ENCODE peak calls at places on chromosomes 4 and X, in five cellular contexts. M is sigmoid colon, T is mammary epithelial cell, Y is left ventricle myocardium inferior, H is uterus. D is an unnamed sample. For H3K36me3, the result is how much of the 10 kb centered on the place peaks cover.

GRCh38 chr4:95563638-95564337 is 15.0 kb upstream of the UNC5C start:
- DNase-seq in H (no peak), M (no peak), Y (no peak), T (no peak), D (no peak)

GRCh38 chr4:157013656-157014055 is 42.1 kb upstream of the PDGFC start:
- DNase-seq in T (no peak), H (no peak), Y (no peak), M (no peak), D (no peak)

GRCh38 chrX:17009856-17010650 is 63.6 kb downstream of the REPS2 start:
- DNase-seq in H (no peak), Y (no peak), M (no peak), T (no peak), D (no peak)

GRCh38 chr4:163245044-163245443 is 78.4 kb upstream of the NAF1 start:
- DNase-seq in H (no peak), T (no peak), M (no peak), Y (no peak), D (no peak)

GRCh38 chr4:24753519-24753918 is 41.9 kb upstream of the SOD3 start:
- DNase-seq in T (peak), H (no peak), M (no peak), Y (no peak), D (no peak)

GRCh38 chr4:1109332-1109731 is 4.0 kb downstream of the RNF212 start:
- DNase-seq in H (no peak), M (no peak), T (no peak), Y (no peak), D (no peak)

GRCh38 chrX:31099536-31100090 is 27.8 kb upstream of the FTHL17 start:
- DNase-seq in T (peak), H (no peak), M (no peak), Y (no peak), D (no peak)

GRCh38 chrX:48569958-48570357 is 4.3 kb upstream of the RBM3 start:
- DNase-seq in T (peak), Y (no peak), M (no peak), H (no peak), D (no peak)

GRCh38 chr4:86894465-86894864 is 2.2 kb upstream of the C4orf36 start:
- DNase-seq in Y (no peak), T (no peak), H (no peak), M (no peak), D (no peak)

GRCh38 chr4:3290889-3291321 is 1.9 kb upstream of the RGS12 start:
- DNase-seq in T (no peak), H (no peak), Y (no peak), M (no peak), D (no peak)

GRCh38 chr4:824461-825062 is 1.4 kb downstream of the CPLX1 start:
- DNase-seq in T (no peak), M (no peak), H (no peak), Y (no peak), D (no peak)

GRCh38 chrX:123959281-123960063 is 2.0 kb upstream of the STAG2 start:
- DNase-seq in T (peak), M (peak), Y (peak), H (peak), D (peak)

GRCh38 chrX:9141496-9141895 is 107.6 kb upstream of the FAM9B start:
- DNase-seq in Y (no peak), T (peak), M (no peak), H (no peak), D (no peak)

GRCh38 chrX:54178100-54178940 is 4.7 kb downstream of the FAM120C start:
- DNase-seq in M (no peak), Y (no peak), H (no peak), T (peak), D (no peak)
- H3K36me3 ChIP-seq in M (under half), Y (under half), H (under half), T (under half), D (under half)

GRCh38 chr4:183722738-183723560 is 63.9 kb downstream of the TRAPPC11 start:
- DNase-seq in H (peak), Y (peak), M (peak), T (peak), D (peak)

GRCh38 chr4:183718876-183719275 is 59.8 kb downstream of the TRAPPC11 start:
- DNase-seq in Y (no peak), T (peak), H (no peak), M (no peak), D (no peak)

GRCh38 chr4:183716302-183716701 is 57.2 kb downstream of the TRAPPC11 start:
- DNase-seq in H (no peak), Y (no peak), M (no peak), T (no peak), D (peak)

GRCh38 chr4:183723561-183724228 is 64.6 kb downstream of the TRAPPC11 start:
- DNase-seq in Y (no peak), T (no peak), H (no peak), M (no peak), D (no peak)

DNA sequence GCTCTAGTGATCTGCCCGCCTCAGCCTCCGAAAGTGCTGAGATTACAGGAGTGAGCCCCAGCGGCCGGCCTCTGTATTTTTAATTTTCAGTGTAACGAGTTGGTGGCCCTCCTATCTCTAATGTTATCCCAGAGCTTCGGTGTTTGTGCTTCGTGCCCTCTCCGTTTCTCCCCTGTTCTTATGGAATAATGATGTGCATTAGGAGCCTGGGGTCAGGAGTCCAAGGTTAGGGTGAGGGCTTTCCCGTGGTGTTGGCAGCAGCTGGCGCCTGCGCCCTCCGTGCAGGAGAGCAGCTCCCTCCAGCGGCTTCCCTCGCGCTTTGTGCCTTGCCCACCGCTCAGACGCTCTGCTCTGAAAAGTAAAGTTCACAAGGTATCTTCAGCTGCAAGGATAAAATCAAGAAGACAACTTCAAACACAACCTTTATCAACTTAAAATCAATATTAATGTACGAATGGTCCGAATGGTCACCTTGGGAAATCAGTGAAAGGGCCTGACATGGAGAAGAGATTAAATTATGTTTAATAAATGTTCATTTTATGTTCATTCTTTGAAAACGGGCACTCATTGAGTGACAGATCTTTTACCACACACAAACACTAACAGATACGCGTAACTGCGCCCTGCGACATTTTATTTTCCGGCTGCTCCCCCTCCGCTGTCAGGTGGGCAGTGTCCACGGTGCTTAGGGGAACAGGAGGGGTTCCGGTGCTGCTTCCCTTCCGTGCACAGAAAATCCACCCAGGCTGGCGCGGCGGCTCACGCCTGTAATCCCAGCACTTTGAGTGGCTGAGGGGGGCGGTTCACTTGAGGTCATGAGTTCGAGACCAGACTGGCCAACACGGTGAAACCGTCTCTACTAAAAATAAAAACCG is 62.4 kb downstream of the TRAPPC11 start:
- DNase-seq in H (peak), Y (peak), M (no peak), T (no peak), D (peak)
- TF ChIP-seq CTCF in H (peak), Y (peak), M (peak), T (peak), D (peak)

DNA sequence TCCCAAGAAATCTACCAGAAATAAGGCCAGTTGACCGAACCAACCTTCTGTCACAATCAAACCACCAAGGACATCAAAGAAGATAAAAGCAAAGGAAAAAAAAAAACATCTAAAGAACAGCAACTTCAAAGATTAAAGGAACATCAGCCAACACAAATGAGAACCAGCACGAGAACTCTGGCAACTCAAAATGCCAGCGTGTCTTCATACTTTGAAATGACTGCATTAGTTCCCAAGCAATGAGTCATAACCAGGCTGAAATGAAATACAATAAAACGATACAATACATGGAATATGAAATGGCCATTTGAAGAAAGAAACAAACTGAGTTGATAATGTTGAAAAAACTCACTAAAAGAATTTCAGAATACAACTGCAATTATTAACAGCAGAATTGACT is 611.6 kb upstream of the GRIA3 start:
- DNase-seq in H (no peak), M (no peak), T (peak), Y (no peak), D (no peak)
- H3K4me3 ChIP-seq in H (no peak), M (no peak), T (no peak), Y (no peak), D (no peak)

DNA sequence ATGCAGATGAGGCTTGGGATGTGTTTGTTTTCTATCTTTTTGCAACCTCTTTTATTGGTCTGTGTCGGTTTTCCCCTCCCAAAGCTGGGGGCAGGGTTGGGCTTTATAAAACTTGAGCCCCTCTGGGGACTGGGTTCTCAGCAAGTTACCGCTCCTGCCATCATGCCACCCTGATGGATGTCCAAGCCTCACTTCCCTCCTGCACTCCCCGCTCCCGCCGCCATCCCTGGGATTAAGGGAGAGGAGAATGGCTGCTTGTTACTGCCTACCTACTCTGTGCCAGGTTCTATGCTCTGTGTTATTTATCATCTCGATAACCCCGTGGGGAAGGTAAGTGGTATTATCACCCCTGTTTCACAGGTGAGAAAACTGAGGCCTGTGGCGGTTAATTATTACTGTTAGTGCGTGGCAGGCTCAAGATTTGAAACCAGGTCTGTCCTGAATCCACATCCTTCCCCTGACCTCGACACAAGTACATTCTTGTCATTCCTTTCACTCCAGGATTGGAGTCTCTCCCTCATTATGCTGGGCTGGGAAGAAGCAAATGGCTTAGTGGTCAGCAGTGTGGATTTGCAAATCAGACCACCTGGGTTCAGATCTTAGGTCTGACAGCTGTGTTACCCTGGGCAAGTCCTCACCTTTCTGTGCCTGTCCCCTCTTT is 4.5 kb downstream of the UBA1 start:
- DNase-seq in Y (no peak), H (no peak), M (no peak), T (no peak), D (no peak)
- H3K36me3 ChIP-seq in Y (under half), H (under half), M (under half), T (under half), D (under half)

DNA sequence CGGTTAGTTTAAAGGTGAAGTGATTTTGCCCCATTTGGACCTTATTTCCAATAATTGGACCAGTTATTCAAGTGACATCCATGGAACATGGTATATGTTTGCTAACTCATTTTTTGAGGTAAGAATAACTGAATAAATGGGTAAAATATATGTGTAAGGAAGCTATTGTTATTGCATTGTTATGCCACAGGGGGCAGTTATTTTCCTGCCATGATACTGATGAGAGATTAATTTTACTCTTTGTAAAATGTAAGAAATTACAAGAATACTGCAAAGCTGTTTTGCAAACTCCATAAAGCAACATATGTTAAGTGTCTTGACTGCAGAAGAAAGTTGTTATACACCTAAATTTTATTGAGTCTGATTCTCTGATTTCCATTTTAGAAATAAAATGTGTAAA is 114.0 kb downstream of the IL1RAPL1 start:
- DNase-seq in T (no peak), H (no peak), M (no peak), Y (no peak), D (no peak)
- TF ChIP-seq CTCF in T (peak), H (no peak), M (no peak), Y (no peak), D (no peak)

GRCh38 chrX:63561425-63561824 is 210.3 kb upstream of the SPIN4 start:
- DNase-seq in T (no peak), H (no peak), Y (no peak), M (no peak), D (no peak)
- H3K4me3 ChIP-seq in T (peak), H (peak), Y (peak), M (peak), D (peak)

DNA sequence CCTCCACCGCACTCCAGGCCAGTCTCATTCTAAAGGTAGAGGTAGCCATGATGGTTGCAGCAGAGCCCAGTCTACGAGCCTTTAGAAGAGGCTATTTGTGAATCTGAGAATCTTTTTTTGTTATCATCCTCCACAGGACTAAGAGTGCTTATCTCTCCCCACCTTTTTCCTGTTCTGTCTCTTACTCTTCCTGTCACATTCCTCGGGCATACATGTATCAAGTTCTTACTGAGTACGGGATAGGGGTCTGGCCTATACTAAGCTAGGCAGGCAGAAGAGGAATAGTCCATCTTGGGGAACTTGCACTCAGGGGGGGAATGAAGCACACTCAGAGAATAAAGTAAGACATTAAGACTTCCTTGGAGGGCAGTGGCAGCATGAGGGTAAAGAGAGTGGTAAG is 25.7 kb downstream of the LAS1L start:
- DNase-seq in Y (no peak), H (no peak), M (no peak), T (no peak), D (no peak)
- H3K36me3 ChIP-seq in Y (under half), H (under half), M (under half), T (under half), D (under half)

DNA sequence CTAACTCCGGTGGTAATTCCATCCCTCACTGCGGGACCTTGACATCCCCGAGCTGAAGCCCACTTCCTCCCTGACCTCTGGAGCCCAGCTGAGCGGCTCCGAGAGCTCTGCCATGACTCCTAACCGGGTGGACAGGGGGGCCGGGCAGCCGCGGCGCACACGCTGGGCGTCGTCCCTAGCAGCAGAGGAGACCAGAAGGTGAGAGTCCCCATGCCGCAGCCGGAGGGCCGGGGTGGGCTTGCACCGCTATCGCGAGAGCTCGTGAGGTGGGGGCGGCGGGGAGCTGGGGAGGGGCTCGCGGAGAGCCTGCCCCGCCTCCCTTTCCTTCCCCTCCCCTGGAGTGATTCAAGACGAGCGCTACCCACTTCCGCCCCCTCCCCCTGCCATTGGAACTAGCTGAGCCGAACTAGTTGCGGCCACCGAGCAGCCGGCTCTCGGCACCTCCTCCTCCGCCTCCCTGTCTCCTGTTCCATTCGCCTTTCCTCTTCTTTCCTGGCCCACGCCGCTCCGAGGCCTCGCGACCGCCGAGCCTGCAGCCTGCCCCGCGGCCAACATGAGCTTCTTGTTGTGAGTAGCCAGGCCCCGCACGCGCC is at the start of gene MOB1B:
- DNase-seq in M (peak), T (peak), Y (peak), H (peak), D (peak)
- TF ChIP-seq CTCF in M (peak), T (peak), Y (peak), H (peak), D (peak)

DNA sequence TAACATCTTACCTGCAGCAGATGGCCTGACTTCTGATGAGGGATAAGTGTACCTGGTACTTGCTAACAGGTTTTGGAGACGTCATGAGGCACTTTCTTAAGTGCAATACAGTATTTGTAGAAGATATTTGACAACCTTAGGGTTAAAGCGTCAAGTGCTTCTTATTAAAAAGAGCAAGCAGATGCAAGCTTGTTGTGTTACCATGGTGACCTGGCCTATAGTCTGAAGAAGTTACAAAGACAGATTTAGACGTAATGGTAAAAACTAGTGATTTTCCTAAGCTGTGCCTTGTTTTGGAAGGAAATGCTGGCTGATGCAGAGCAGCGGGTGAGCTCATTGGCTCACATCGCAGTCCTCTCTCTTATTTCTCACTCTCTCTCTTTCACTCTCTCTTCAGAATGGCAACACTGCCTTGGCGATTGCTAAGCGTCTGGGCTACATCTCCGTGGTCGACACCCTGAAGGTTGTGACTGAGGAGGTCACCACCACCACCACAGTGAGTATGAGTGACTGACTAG is 243.6 kb downstream of the ANK2 start:
- DNase-seq in T (no peak), H (peak), M (peak), Y (no peak), D (no peak)
- H3K4me3 ChIP-seq in T (no peak), H (peak), M (no peak), Y (peak), D (no peak)

GRCh38 chr4:73172166-73172565 is 86.4 kb downstream of the ANKRD17 start:
- DNase-seq in T (no peak), H (no peak), M (no peak), Y (no peak), D (no peak)
- H3K36me3 ChIP-seq in T (under half), H (under half), M (under half), Y (half or more), D (under half)

D was measured in thyroid gland.